ENCODE peak calls at places on chromosomes 11 and 22, in four cellular contexts. A, G, W and R are unnamed samples.

GRCh38 chr22:33921576-33922181 is 1.4 kb upstream of the LARGE1 start:
- DNase-seq in A (peak), G (no peak), W (no peak), R (no peak)

GRCh38 chr11:100876826-100877545 is 189.9 kb downstream of the ARHGAP42 start:
- DNase-seq in A (no peak), G (peak), W (no peak), R (no peak)

GRCh38 chr11:108752297-108752751 is 87.5 kb downstream of the DDX10 start:
- DNase-seq in A (no peak), G (no peak), W (no peak), R (no peak)

GRCh38 chr22:50274311-50274710 is 4.1 kb upstream of the MAPK11 start:
- DNase-seq in A (peak), G (no peak), W (no peak), R (peak)

GRCh38 chr11:123474994-123475393 is 44.9 kb downstream of the GRAMD1B start:
- DNase-seq in A (no peak), G (no peak), W (no peak), R (no peak)

GRCh38 chr22:24894998-24895397 is 51.5 kb downstream of the LHFPL7 start:
- DNase-seq in A (peak), G (no peak), W (no peak), R (no peak)

GRCh38 chr22:47032091-47032943 is 269.9 kb downstream of the TBC1D22A start:
- DNase-seq in A (no peak), G (no peak), W (no peak), R (no peak)

GRCh38 chr11:9855579-9856260 is 191.8 kb downstream of the SWAP70 start:
- DNase-seq in A (no peak), G (no peak), W (peak), R (no peak)

GRCh38 chr11:2206291-2206690 is 34.7 kb upstream of the TH start:
- DNase-seq in A (no peak), G (no peak), W (no peak), R (no peak)

GRCh38 chr22:28129319-28129962 is 210.4 kb upstream of the PITPNB start:
- DNase-seq in A (no peak), G (peak), W (no peak), R (no peak)

GRCh38 chr22:37552560-37553163 is 7.6 kb upstream of the CDC42EP1 start:
- DNase-seq in A (no peak), G (no peak), W (no peak), R (peak)

DNA sequence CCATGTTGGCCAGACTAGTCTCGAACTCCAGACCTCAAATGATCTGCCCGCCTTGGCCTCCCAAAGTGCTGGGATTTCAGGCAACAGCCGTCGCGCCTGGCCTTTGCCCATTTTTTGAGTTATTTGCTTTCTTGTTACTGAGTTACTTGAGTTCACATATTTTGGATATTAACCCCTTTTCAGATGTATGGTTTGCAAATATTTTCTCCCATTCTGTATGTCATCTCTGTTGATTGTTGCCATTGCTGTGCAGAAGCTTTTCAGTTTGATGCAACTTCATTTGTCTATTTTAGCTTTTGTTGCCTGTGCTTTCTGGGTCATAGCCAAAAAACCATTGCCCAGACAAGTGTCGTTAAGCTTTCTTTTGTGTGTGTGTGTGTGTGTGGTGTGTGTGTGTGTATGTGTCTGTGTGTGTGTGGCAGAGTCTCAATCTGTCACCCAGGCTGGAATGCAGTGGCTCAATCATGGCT is 6.8 kb downstream of the TSGA10IP start:
- DNase-seq in A (peak), G (no peak), W (no peak), R (no peak)
- TF ChIP-seq RFX5 in A (no peak), G (no peak), W (no peak), R (no peak)

GRCh38 chr11:69648679-69649575 is 8.0 kb downstream of the CCND1 start:
- DNase-seq in A (no peak), G (no peak), W (no peak), R (no peak)

GRCh38 chr11:69649576-69649900 is 8.6 kb downstream of the CCND1 start:
- DNase-seq in A (no peak), G (no peak), W (no peak), R (no peak)

GRCh38 chr11:69651834-69652620 is 11.1 kb downstream of the CCND1 start:
- DNase-seq in A (no peak), G (no peak), W (no peak), R (no peak)

GRCh38 chr11:69650832-69651344 is 9.9 kb downstream of the CCND1 start:
- DNase-seq in A (no peak), G (no peak), W (no peak), R (no peak)

DNA sequence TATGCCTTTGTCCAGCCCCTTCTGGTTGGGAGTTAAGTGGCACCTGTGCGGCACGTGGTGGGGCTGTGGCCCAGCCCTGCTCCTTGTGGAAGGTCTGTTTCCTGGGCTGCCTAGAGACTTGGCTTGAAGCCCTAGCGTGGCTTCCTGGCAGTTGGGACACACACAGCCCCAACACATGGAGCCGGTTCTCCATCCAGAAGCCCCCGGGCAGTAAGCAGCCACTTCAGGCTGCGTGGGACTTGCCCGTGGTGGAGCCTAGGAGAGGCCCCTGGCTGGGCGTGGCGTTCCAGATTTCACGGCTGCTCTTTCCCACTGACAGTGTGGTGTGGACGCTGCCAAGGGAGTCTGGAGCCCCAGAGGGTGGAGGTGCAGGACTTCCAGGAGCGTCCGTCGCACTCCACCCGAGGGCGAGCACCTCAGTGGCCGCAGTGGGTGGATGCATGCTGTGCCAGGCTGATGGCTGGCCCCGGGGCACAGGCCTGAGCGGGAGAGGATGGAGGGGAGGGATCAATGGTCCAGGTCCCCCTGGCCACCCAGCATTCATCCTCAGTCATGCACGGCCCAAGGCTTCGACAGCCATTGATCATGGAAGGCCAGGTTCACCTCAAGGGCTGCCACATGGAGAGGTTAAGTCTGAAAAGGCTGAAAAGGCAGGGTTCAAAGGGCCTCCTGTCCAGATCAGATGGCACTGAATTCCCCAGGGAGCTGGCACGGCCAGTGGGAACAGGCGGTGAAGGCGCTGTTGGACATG is 9.3 kb downstream of the CCND1 start:
- DNase-seq in A (no peak), G (no peak), W (no peak), R (no peak)
- TF ChIP-seq CBX5 in A (no peak), G (no peak), W (no peak), R (no peak)

GRCh38 chr11:131694526-131695424 is 324.4 kb downstream of the NTM start:
- DNase-seq in A (peak), G (peak), W (no peak), R (peak)
- TF ChIP-seq RFX5 in A (no peak), G (no peak), W (no peak), R (no peak)

DNA sequence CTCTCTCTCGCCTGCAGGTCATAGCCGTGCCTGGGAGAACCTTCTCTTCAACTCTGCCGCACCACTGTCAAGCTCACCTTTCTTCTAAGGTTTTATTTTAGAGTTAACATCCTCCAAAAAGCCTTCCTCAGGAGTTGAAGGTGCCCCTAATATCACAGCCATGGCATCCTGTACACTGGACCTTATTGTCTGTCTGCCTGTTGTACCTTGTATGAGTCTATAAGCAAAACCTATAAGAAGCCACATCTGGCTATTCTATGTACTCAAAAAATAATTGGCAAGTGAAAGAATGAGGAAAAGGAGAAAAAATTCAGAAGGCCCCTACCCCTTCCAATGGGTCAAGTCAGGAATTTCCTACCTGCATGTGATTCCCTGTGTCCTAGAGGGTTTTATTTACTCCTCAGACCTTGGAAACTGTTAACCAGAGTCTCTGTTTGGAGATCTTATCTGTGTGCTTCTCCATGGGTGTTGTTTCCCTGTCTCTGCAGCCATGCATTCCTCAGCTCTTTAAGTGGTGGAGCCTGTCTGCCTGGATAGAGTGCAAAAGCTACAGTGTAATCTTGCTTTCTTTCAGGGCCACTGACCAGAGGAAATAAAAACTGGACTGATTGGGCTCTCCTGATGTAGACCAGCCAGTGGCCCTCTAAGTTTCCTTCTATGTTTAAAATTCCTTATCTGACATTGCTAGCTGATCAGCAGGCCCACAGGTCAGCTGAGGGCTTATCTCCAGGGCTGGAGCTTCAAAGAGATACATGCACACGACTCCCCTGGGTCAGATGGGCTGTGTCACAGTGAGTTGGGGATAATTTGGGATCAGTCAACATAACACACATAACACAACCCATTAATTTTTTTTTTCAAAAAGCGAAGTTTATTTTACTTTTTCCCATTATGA is 37.6 kb upstream of the TMEM135 start:
- DNase-seq in A (peak), G (no peak), W (no peak), R (peak)
- TF ChIP-seq CBX5 in A (peak), G (no peak), W (no peak), R (no peak)

GRCh38 chr11:115408036-115408911 is 95.9 kb downstream of the CADM1 start:
- DNase-seq in A (no peak), G (no peak), W (no peak), R (no peak)
- TF ChIP-seq RFX5 in A (no peak), G (no peak), W (no peak), R (no peak)

DNA sequence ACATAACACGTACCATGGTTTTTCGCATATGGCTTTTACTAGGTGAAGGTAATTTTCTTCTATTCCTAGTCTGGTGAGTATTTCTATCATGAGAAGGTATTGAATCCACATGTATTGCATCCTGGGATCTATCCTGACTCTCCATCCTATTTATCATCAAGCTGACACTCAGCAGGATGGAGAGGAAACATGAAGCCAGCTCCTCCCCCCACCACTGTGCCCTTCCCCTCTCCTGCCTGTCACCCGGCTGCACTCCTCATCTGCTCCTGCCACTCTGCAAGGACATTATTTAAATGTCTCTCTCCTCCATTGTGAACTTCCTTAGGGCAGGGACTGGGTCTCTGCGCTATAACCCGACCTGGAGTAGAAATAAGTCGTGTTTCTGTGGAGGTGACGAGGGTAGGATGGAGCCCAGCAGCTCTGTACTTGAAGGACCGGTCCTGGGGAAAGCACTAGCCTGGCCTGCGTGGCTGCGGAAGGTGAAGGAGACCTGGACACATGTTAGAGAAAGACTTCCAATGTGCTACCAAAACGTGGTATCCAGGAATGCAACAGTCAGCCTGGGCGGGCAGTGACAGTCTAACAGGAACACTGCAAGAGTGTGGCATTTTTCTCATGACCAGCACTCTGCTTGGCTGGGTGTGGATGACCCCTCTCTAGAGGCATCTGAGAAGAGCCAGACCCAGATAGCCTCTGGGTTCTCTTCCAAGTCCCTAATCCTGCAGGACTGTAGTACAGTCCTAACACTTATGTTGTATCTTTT is 111.2 kb downstream of the MICAL3 start:
- DNase-seq in A (no peak), G (no peak), W (no peak), R (no peak)
- TF ChIP-seq CBX5 in A (no peak), G (no peak), W (no peak), R (no peak)